ENCODE peak calls at places on chromosome 3, in four cellular contexts. N is AG04450, Z is neural crest cell, V is ovary. A is an unnamed sample.

GRCh38 chr3:129383292-129383860 is 45.1 kb downstream of the EFCAB12 start:
- DNase-seq in Z (peak; percentile 53), N (peak; percentile 49), V (peak; percentile 71), A (peak; percentile 77)

GRCh38 chr3:62529230-62529629 is 155.9 kb upstream of the FEZF2 start:
- DNase-seq in V (peak; percentile 26), Z (peak; percentile 65), N (no peak), A (peak; percentile 83)

GRCh38 chr3:190175490-190175889 is 54.8 kb upstream of the P3H2 start:
- DNase-seq in N (no peak), Z (no peak), V (no peak), A (no peak)

GRCh38 chr3:177781686-177782161 is 584.4 kb upstream of the TBL1XR1 start:
- DNase-seq in Z (peak; percentile 1), N (peak; percentile 78), V (peak; percentile 68), A (no peak)

GRCh38 chr3:73228425-73228824 is 167.0 kb downstream of the EBLN2 start:
- DNase-seq in Z (no peak), V (no peak), N (no peak), A (no peak)

GRCh38 chr3:66487475-66487874 is 13.3 kb downstream of the LRIG1 start:
- DNase-seq in V (no peak), Z (no peak), N (no peak), A (no peak)

GRCh38 chr3:4633078-4634004 is 140.2 kb downstream of the ITPR1 start:
- DNase-seq in N (peak; percentile 20), V (no peak), Z (no peak), A (no peak)

GRCh38 chr3:189049458-189050231 is 122.1 kb upstream of the TPRG1 start:
- DNase-seq in Z (no peak), N (no peak), V (no peak), A (peak; percentile 50)

GRCh38 chr3:72297481-72297880 is 512.5 kb upstream of the PROK2 start:
- DNase-seq in Z (no peak), V (no peak), N (no peak), A (no peak)

GRCh38 chr3:52721002-52721741 is 15.3 kb downstream of the SPCS1 start:
- DNase-seq in V (no peak), Z (no peak), N (no peak), A (no peak)

GRCh38 chr3:55471522-55472280 is 15.4 kb downstream of the WNT5A start:
- DNase-seq in Z (no peak), N (no peak), V (no peak), A (no peak)
- TF ChIP-seq CTCF in Z (no peak), N (no peak), V (no peak), A (no peak)

DNA sequence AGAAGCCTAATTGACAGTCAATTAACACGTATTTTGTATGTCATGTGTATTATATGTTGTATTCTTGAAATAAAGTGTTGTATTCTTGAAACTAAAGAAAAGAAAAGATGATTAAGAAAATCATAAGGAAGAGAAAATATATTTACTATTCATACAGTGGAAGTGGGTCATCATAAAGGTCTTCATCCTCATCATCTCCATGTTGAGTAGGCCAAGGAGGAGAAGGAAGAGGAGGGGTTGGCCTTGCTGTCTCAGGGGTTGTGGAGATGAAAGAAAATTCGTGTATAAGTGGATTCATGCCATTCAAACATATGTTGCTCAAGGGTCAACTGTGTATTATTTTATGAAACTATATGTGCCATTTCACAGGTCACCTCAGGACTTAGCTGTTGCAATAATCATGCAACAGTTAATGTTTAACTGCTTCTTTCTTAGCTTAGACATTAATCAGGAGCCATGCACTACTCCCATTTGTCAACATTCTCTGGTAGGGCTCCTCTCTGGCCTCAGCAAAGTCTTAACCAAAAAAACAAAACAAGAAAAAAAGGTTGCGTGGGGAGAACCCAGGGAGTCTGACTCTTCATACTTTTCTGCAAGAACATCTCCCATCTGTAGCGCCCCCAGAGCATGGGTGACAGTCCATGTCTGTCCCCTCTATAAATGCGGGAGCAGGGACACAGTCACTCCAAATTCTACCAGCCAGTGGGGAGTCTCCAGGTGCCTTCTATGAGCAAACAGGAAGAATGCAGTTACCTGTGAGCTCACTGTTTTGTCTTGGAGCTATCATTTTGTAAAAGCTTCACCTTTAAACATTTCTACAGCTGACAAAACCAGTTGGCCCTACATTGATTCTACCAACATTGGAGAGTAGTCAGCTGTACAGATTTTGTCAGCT is 19.9 kb upstream of the LRRC2 start:
- DNase-seq in Z (no peak), V (no peak), N (no peak), A (no peak)
- TF ChIP-seq CTCF in Z (no peak), V (no peak), N (no peak), A (no peak)

GRCh38 chr3:69013256-69014021 is at the start of gene EOGT:
- DNase-seq in Z (peak; percentile 81), V (peak; percentile 92), N (no peak), A (peak; percentile 85)
- TF ChIP-seq CTCF in Z (peak; percentile 69), V (peak; percentile 59), N (peak; percentile 60), A (no peak)

GRCh38 chr3:56930706-56931105 is 129.0 kb upstream of the ARHGEF3 start:
- DNase-seq in Z (no peak), V (no peak), N (no peak), A (no peak)

GRCh38 chr3:56928379-56929068 is 126.8 kb upstream of the ARHGEF3 start:
- DNase-seq in V (no peak), N (no peak), Z (no peak), A (no peak)

GRCh38 chr3:56929809-56930615 is 128.3 kb upstream of the ARHGEF3 start:
- DNase-seq in V (no peak), Z (no peak), N (no peak), A (peak; percentile 18)

GRCh38 chr3:56923546-56924224 is 121.9 kb upstream of the ARHGEF3 start:
- DNase-seq in N (no peak), V (no peak), Z (no peak), A (no peak)

GRCh38 chr3:56926513-56927282 is 124.9 kb upstream of the ARHGEF3 start:
- DNase-seq in Z (no peak), V (no peak), N (no peak), A (no peak)
- TF ChIP-seq CTCF in Z (no peak), V (no peak), N (no peak), A (no peak)

DNA sequence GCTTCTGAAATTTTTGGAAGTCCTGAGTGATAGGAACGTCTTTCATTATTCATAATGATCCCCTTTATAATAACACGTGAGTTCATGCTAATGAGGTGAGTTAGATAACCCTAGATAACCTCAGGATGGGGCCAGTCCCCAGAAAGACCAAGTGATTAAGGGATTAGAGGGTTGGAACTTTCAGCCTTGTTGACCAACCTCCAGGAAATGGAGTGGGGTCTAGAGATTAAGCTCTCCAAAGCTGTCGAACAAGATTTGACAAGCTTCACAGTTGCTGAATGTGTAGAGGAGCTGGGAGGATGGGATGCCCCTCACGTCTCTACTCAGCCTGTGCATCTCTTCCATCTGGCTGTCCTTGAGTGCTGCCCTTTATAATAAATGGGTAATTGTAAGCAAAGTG is 107.1 kb downstream of the ZMAT3 start:
- DNase-seq in V (no peak), N (no peak), Z (no peak), A (no peak)
- TF ChIP-seq CTCF in V (no peak), N (no peak), Z (no peak), A (no peak)

GRCh38 chr3:163776753-163777152 is 1301.5 kb downstream of the SI start:
- DNase-seq in Z (no peak), V (no peak), N (no peak), A (no peak)

DNA sequence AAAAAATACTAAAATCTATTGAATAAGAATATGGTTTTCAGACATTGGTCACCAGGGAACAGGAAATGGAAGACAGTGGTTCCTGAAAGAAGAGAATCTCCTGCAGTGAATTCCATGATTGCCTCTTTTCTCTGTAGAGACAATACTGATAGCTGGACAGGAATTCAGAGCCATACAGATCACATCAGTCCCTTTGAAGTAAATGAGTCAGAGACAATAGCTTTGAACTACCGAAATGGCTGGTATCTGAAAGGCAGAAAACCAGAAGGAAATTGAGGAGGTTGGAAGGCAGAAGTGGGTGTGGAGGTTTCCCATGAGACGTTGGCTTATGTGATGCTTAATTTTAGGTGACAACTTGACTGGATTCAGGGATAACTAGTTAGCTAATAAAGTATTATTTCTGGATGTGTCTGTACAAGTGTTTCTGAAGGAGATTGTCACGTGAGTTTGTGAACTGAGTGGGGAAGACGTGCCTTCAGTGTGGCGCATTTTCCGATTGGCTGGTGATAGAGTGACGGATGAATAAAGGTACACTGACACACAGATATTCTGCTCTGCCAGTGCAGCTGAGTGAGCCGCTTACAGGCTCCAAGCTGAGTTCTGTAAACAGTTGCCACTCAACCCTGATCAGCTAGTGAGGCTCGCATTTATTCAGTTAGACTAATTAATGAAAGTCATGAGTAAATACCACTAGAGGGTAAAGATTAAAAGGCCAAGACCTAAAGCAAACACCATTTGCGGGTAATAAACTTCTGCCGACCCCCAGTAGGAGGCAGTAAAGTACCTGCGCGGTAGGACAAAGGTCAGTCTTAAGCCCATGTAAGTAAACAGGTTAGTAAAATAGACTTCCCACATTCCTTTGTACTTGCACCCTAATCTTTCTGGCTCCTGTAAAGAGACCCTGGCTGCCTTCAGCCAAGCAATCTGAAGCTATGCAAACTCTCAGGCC is 1298.6 kb downstream of the SI start:
- DNase-seq in V (no peak), Z (no peak), N (no peak), A (peak; percentile 35)
- TF ChIP-seq CTCF in V (no peak), Z (no peak), N (no peak), A (peak; percentile 55)

A was measured in WTC11.